ENCODE peak calls at places on chromosomes 5 and 9, in ten cellular contexts. One of them, this sample, is unnamed.

GRCh38 chr5:129619782-129620181 is 128.1 kb upstream of the MINAR2 start:
- DNase-seq in A673: no peak
- DNase-seq in fibroblast of lung: no peak
- DNase-seq in GM20000: no peak
- DNase-seq in bronchial epithelial cell: no peak
- DNase-seq in endothelial cell: no peak
- DNase-seq in AG09309: no peak
- DNase-seq in neural crest cell: no peak
- DNase-seq in fibroblast of mammary gland: no peak
- DNase-seq in tibial nerve: no peak
- DNase-seq in this sample: no peak

GRCh38 chr5:69234457-69235268 is at the start of gene CDK7:
- DNase-seq in A673: peak
- DNase-seq in fibroblast of lung: peak
- DNase-seq in GM20000: peak
- DNase-seq in bronchial epithelial cell: peak
- DNase-seq in endothelial cell: peak
- DNase-seq in AG09309: peak
- DNase-seq in neural crest cell: peak
- DNase-seq in fibroblast of mammary gland: peak
- DNase-seq in tibial nerve: peak
- DNase-seq in this sample: peak

GRCh38 chr5:139651502-139651862 is 3.3 kb downstream of the CXXC5 start:
- DNase-seq in A673: no peak
- DNase-seq in fibroblast of lung: no peak
- DNase-seq in GM20000: no peak
- DNase-seq in bronchial epithelial cell: no peak
- DNase-seq in endothelial cell: no peak
- DNase-seq in AG09309: no peak
- DNase-seq in neural crest cell: no peak
- DNase-seq in fibroblast of mammary gland: peak
- DNase-seq in tibial nerve: no peak
- DNase-seq in this sample: no peak

GRCh38 chr9:8718121-8718725 is 918.6 kb upstream of the DMAC1 start:
- DNase-seq in A673: peak
- DNase-seq in fibroblast of lung: peak
- DNase-seq in GM20000: no peak
- DNase-seq in bronchial epithelial cell: peak
- DNase-seq in endothelial cell: no peak
- DNase-seq in AG09309: peak
- DNase-seq in neural crest cell: no peak
- DNase-seq in fibroblast of mammary gland: peak
- DNase-seq in tibial nerve: peak
- DNase-seq in this sample: no peak

GRCh38 chr9:134223601-134224122 is 59.3 kb upstream of the RNU6ATAC start:
- DNase-seq in A673: no peak
- DNase-seq in fibroblast of lung: no peak
- DNase-seq in GM20000: no peak
- DNase-seq in bronchial epithelial cell: no peak
- DNase-seq in endothelial cell: no peak
- DNase-seq in AG09309: no peak
- DNase-seq in neural crest cell: no peak
- DNase-seq in fibroblast of mammary gland: no peak
- DNase-seq in tibial nerve: no peak
- DNase-seq in this sample: no peak

GRCh38 chr5:173902334-173902733 is 14.2 kb downstream of the CPEB4 start:
- DNase-seq in A673: no peak
- DNase-seq in fibroblast of lung: no peak
- DNase-seq in GM20000: no peak
- DNase-seq in bronchial epithelial cell: no peak
- DNase-seq in endothelial cell: no peak
- DNase-seq in AG09309: no peak
- DNase-seq in neural crest cell: no peak
- DNase-seq in fibroblast of mammary gland: no peak
- DNase-seq in tibial nerve: no peak
- DNase-seq in this sample: no peak

GRCh38 chr5:143213231-143213850 is 190.1 kb downstream of the NR3C1 start:
- DNase-seq in A673: peak
- DNase-seq in fibroblast of lung: peak
- DNase-seq in GM20000: no peak
- DNase-seq in bronchial epithelial cell: no peak
- DNase-seq in endothelial cell: no peak
- DNase-seq in AG09309: no peak
- DNase-seq in neural crest cell: no peak
- DNase-seq in fibroblast of mammary gland: peak
- DNase-seq in tibial nerve: no peak
- DNase-seq in this sample: no peak

GRCh38 chr5:122981846-122982245 is 54.7 kb downstream of the PPIC start:
- DNase-seq in A673: no peak
- DNase-seq in fibroblast of lung: no peak
- DNase-seq in GM20000: no peak
- DNase-seq in bronchial epithelial cell: no peak
- DNase-seq in endothelial cell: no peak
- DNase-seq in AG09309: no peak
- DNase-seq in neural crest cell: no peak
- DNase-seq in fibroblast of mammary gland: no peak
- DNase-seq in tibial nerve: no peak
- DNase-seq in this sample: no peak

GRCh38 chr9:98502976-98503325 is 205.8 kb downstream of the GABBR2 start:
- DNase-seq in A673: no peak
- DNase-seq in fibroblast of lung: peak
- DNase-seq in GM20000: no peak
- DNase-seq in bronchial epithelial cell: peak
- DNase-seq in endothelial cell: no peak
- DNase-seq in AG09309: no peak
- DNase-seq in neural crest cell: no peak
- DNase-seq in fibroblast of mammary gland: peak
- DNase-seq in tibial nerve: no peak
- DNase-seq in this sample: no peak

GRCh38 chr5:143066556-143067281 is 296.5 kb downstream of the ARHGAP26 start:
- DNase-seq in A673: peak
- DNase-seq in fibroblast of lung: no peak
- DNase-seq in GM20000: peak
- DNase-seq in bronchial epithelial cell: no peak
- DNase-seq in endothelial cell: no peak
- DNase-seq in AG09309: no peak
- DNase-seq in neural crest cell: no peak
- DNase-seq in fibroblast of mammary gland: peak
- DNase-seq in tibial nerve: peak
- DNase-seq in this sample: peak

GRCh38 chr9:21506910-21507795 is 25.0 kb upstream of the IFNE start:
- DNase-seq in A673: peak
- DNase-seq in fibroblast of lung: peak
- DNase-seq in GM20000: no peak
- DNase-seq in bronchial epithelial cell: peak
- DNase-seq in endothelial cell: no peak
- DNase-seq in AG09309: peak
- DNase-seq in neural crest cell: no peak
- DNase-seq in fibroblast of mammary gland: peak
- DNase-seq in tibial nerve: peak
- DNase-seq in this sample: no peak

GRCh38 chr9:126150411-126151030 is 176.1 kb upstream of the MVB12B start:
- DNase-seq in A673: peak
- DNase-seq in fibroblast of lung: no peak
- DNase-seq in GM20000: no peak
- DNase-seq in bronchial epithelial cell: no peak
- DNase-seq in endothelial cell: peak
- DNase-seq in AG09309: no peak
- DNase-seq in neural crest cell: no peak
- DNase-seq in fibroblast of mammary gland: no peak
- DNase-seq in tibial nerve: no peak
- DNase-seq in this sample: no peak

GRCh38 chr9:109776391-109776790 is 3.6 kb upstream of the PALM2AKAP2 start:
- DNase-seq in A673: no peak
- DNase-seq in fibroblast of lung: no peak
- DNase-seq in GM20000: no peak
- DNase-seq in bronchial epithelial cell: peak
- DNase-seq in endothelial cell: no peak
- DNase-seq in AG09309: no peak
- DNase-seq in neural crest cell: no peak
- DNase-seq in fibroblast of mammary gland: no peak
- DNase-seq in tibial nerve: no peak
- DNase-seq in this sample: no peak

GRCh38 chr9:117720066-117720465 is 15.9 kb downstream of the TLR4 start:
- DNase-seq in A673: no peak
- DNase-seq in fibroblast of lung: no peak
- DNase-seq in GM20000: no peak
- DNase-seq in bronchial epithelial cell: no peak
- DNase-seq in endothelial cell: no peak
- DNase-seq in AG09309: no peak
- DNase-seq in neural crest cell: no peak
- DNase-seq in fibroblast of mammary gland: no peak
- DNase-seq in tibial nerve: no peak
- DNase-seq in this sample: no peak

GRCh38 chr9:437066-438015 is 222.7 kb downstream of the DOCK8 start:
- DNase-seq in A673: no peak
- DNase-seq in fibroblast of lung: peak
- DNase-seq in GM20000: no peak
- DNase-seq in bronchial epithelial cell: peak
- DNase-seq in endothelial cell: no peak
- DNase-seq in AG09309: peak
- DNase-seq in neural crest cell: no peak
- DNase-seq in fibroblast of mammary gland: peak
- DNase-seq in tibial nerve: no peak
- DNase-seq in this sample: no peak

GRCh38 chr5:127647361-127647958 is 1.4 kb upstream of the CTXN3 start:
- DNase-seq in A673: no peak
- DNase-seq in fibroblast of lung: no peak
- DNase-seq in GM20000: no peak
- DNase-seq in bronchial epithelial cell: no peak
- DNase-seq in endothelial cell: no peak
- DNase-seq in AG09309: no peak
- DNase-seq in neural crest cell: no peak
- DNase-seq in fibroblast of mammary gland: no peak
- DNase-seq in tibial nerve: no peak
- DNase-seq in this sample: no peak

GRCh38 chr5:115169392-115170127 is at the start of gene TRIM36:
- DNase-seq in A673: peak
- DNase-seq in fibroblast of lung: peak
- DNase-seq in GM20000: peak
- DNase-seq in bronchial epithelial cell: peak
- DNase-seq in endothelial cell: peak
- DNase-seq in AG09309: peak
- DNase-seq in neural crest cell: peak
- DNase-seq in fibroblast of mammary gland: peak
- DNase-seq in tibial nerve: peak
- DNase-seq in this sample: peak
- TF ChIP-seq CTCF in A673: peak
- TF ChIP-seq CTCF in fibroblast of lung: no peak
- TF ChIP-seq CTCF in GM20000: no peak
- TF ChIP-seq CTCF in bronchial epithelial cell: peak
- TF ChIP-seq CTCF in endothelial cell: no peak
- TF ChIP-seq CTCF in AG09309: peak
- TF ChIP-seq CTCF in neural crest cell: no peak
- TF ChIP-seq CTCF in fibroblast of mammary gland: peak
- TF ChIP-seq CTCF in tibial nerve: peak
- TF ChIP-seq CTCF in this sample: no peak

DNA sequence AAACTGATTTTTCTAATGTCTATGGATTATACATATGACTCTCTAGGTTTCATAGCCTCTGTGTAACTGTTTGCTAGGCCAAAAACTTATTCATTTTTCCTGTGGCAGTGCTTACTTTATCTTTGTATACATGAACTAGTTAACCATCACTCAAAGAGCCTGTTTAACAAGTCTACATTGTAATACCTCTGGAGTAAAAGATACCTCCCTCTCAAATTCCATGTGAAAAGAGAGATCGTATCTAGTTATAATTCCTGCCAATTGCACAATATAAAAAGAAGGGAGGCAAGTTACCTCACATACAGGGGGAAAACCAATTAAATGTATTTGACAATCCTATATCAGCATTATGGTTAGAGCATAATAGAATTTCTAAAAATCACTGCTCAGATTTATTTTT is 271.9 kb upstream of the ST8SIA4 start:
- DNase-seq in A673: no peak
- DNase-seq in fibroblast of lung: no peak
- DNase-seq in GM20000: no peak
- DNase-seq in bronchial epithelial cell: no peak
- DNase-seq in endothelial cell: no peak
- DNase-seq in AG09309: no peak
- DNase-seq in neural crest cell: no peak
- DNase-seq in fibroblast of mammary gland: no peak
- DNase-seq in tibial nerve: no peak
- DNase-seq in this sample: no peak
- TF ChIP-seq CTCF in A673: no peak
- TF ChIP-seq CTCF in fibroblast of lung: no peak
- TF ChIP-seq CTCF in GM20000: no peak
- TF ChIP-seq CTCF in bronchial epithelial cell: no peak
- TF ChIP-seq CTCF in endothelial cell: no peak
- TF ChIP-seq CTCF in AG09309: no peak
- TF ChIP-seq CTCF in neural crest cell: no peak
- TF ChIP-seq CTCF in fibroblast of mammary gland: no peak
- TF ChIP-seq CTCF in tibial nerve: no peak
- TF ChIP-seq CTCF in this sample: no peak

DNA sequence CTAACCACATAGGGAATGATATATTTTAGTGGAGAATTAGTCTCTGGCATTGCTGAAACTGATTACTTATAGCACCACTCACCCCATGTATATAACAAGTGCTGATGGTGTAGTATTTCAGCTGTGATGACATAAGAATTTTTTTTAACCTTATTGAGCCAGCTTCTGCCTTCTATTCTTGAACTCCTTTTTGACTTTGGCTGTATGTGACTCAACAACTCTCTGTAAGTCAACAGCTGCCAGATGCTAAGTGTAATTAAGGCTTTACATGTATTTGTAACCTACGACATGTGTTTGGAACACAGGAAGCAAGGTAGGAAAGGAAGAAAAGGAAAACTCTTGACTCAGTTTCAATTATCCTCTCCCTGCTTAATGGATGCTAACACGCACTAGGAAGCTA is 929.6 kb upstream of the WWC1 start:
- DNase-seq in A673: no peak
- DNase-seq in fibroblast of lung: peak
- DNase-seq in GM20000: no peak
- DNase-seq in bronchial epithelial cell: no peak
- DNase-seq in endothelial cell: no peak
- DNase-seq in AG09309: no peak
- DNase-seq in neural crest cell: no peak
- DNase-seq in fibroblast of mammary gland: peak
- DNase-seq in tibial nerve: no peak
- DNase-seq in this sample: no peak
- TF ChIP-seq CTCF in A673: no peak
- TF ChIP-seq CTCF in fibroblast of lung: no peak
- TF ChIP-seq CTCF in GM20000: no peak
- TF ChIP-seq CTCF in bronchial epithelial cell: no peak
- TF ChIP-seq CTCF in endothelial cell: no peak
- TF ChIP-seq CTCF in AG09309: no peak
- TF ChIP-seq CTCF in neural crest cell: no peak
- TF ChIP-seq CTCF in fibroblast of mammary gland: no peak
- TF ChIP-seq CTCF in tibial nerve: no peak
- TF ChIP-seq CTCF in this sample: no peak

DNA sequence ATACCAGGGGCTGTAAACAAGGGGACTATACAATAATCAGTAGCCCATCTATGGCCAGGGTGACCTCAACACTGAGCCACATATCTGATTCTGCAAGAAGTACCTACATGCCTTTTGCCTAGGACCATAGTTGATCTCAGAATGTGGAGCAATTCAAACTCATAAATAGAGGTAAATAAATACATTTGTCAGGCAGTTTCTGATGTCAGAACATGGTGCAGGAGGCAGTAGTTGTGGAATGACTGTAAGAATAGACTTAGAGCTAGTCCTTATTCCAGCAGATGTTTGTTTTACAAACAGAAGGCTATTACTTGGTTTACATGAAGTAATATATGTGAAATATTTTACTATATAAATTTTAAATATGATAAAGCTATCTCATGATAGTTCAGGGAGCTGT is 330.7 kb upstream of the DAB2 start:
- DNase-seq in A673: no peak
- DNase-seq in fibroblast of lung: no peak
- DNase-seq in GM20000: no peak
- DNase-seq in bronchial epithelial cell: no peak
- DNase-seq in endothelial cell: no peak
- DNase-seq in AG09309: no peak
- DNase-seq in neural crest cell: no peak
- DNase-seq in fibroblast of mammary gland: peak
- DNase-seq in tibial nerve: no peak
- DNase-seq in this sample: no peak
- TF ChIP-seq CTCF in A673: no peak
- TF ChIP-seq CTCF in fibroblast of lung: no peak
- TF ChIP-seq CTCF in GM20000: no peak
- TF ChIP-seq CTCF in bronchial epithelial cell: no peak
- TF ChIP-seq CTCF in endothelial cell: no peak
- TF ChIP-seq CTCF in AG09309: no peak
- TF ChIP-seq CTCF in neural crest cell: no peak
- TF ChIP-seq CTCF in fibroblast of mammary gland: no peak
- TF ChIP-seq CTCF in tibial nerve: no peak
- TF ChIP-seq CTCF in this sample: no peak

This sample was measured in activated CD8-positive, alpha-beta T cell treated with anti-CD3 and anti-CD28 coated beads for 36 hours.